ENCODE peak calls at places on chromosome 14, in six cellular contexts. P, S, L, K, R and D are unnamed samples.

GRCh38 chr14:38752750-38753149 is 350.3 kb downstream of the SEC23A start:
- DNase-seq in P (no peak), S (no peak), L (no peak), K (no peak), R (no peak), D (no peak)

GRCh38 chr14:42111355-42111754 is 504.7 kb downstream of the LRFN5 start:
- DNase-seq in P (no peak), S (no peak), L (no peak), K (no peak), R (no peak), D (no peak)

GRCh38 chr14:22781606-22782000 is 15.1 kb downstream of the OXA1L start:
- DNase-seq in P (no peak), S (no peak), L (no peak), K (peak), R (peak), D (no peak)

GRCh38 chr14:65198346-65198745 is 96.0 kb upstream of the MAX start:
- DNase-seq in P (no peak), S (no peak), L (no peak), K (no peak), R (no peak), D (no peak)

GRCh38 chr14:30225171-30225570 is 297.5 kb upstream of the PRKD1 start:
- DNase-seq in P (no peak), S (no peak), L (no peak), K (peak), R (no peak), D (no peak)

GRCh38 chr14:28294834-28295440 is 471.6 kb upstream of the FOXG1 start:
- DNase-seq in P (no peak), S (peak), L (no peak), K (peak), R (no peak), D (peak)

GRCh38 chr14:98177551-98177950 is 1094.4 kb downstream of the BCL11B start:
- DNase-seq in P (no peak), S (no peak), L (no peak), K (no peak), R (no peak), D (no peak)

GRCh38 chr14:62056789-62057188 is 294.6 kb downstream of the SNAPC1 start:
- DNase-seq in P (no peak), S (no peak), L (no peak), K (no peak), R (no peak), D (no peak)

GRCh38 chr14:51996148-51996746 is 6.9 kb downstream of the RTRAF start:
- DNase-seq in P (no peak), S (no peak), L (no peak), K (peak), R (no peak), D (no peak)

GRCh38 chr14:35532783-35533356 is 1.1 kb upstream of the INSM2 start:
- DNase-seq in P (peak), S (no peak), L (no peak), K (no peak), R (no peak), D (peak)

GRCh38 chr14:24673059-24673458 is 39.1 kb upstream of the GZMB start:
- DNase-seq in P (no peak), S (peak), L (no peak), K (no peak), R (no peak), D (no peak)

GRCh38 chr14:99035268-99035667 is 236.7 kb downstream of the BCL11B start:
- DNase-seq in P (no peak), S (no peak), L (no peak), K (no peak), R (no peak), D (no peak)

GRCh38 chr14:92425101-92425500 is 88.5 kb upstream of the RIN3 start:
- DNase-seq in P (no peak), S (no peak), L (no peak), K (peak), R (no peak), D (no peak)

GRCh38 chr14:104137297-104138097 is 890 bp upstream of the KIF26A start:
- DNase-seq in P (no peak), S (peak), L (no peak), K (peak), R (no peak), D (no peak)

GRCh38 chr14:60102389-60102788 is 10.7 kb downstream of the PCNX4 start:
- DNase-seq in P (no peak), S (no peak), L (no peak), K (peak), R (peak), D (no peak)

GRCh38 chr14:35986219-35986573 is 160.1 kb downstream of the BRMS1L start:
- DNase-seq in P (no peak), S (no peak), L (no peak), K (no peak), R (no peak), D (no peak)

GRCh38 chr14:67949771-67950170 is 130.2 kb downstream of the RAD51B start:
- DNase-seq in P (no peak), S (no peak), L (no peak), K (no peak), R (no peak), D (no peak)